ENCODE peak calls at places on chromosomes 13 and 19, in ten cellular contexts. N, B, V, S, T, F, M, Z, Y and C are unnamed samples.

GRCh38 chr19:49006905-49007304 is 10.0 kb downstream of the LHB start:
- DNase-seq in V (no peak), M (no peak), B (no peak), F (no peak), Z (no peak), Y (no peak), S (no peak), T (no peak), N (no peak), C (no peak)

GRCh38 chr13:53953205-53953604 is 924.6 kb downstream of the OLFM4 start:
- DNase-seq in N (no peak), V (no peak), T (no peak), M (no peak), Z (no peak), Y (no peak), B (no peak), S (no peak), F (no peak), C (no peak)

GRCh38 chr13:40452038-40452666 is 214.3 kb downstream of the FOXO1 start:
- DNase-seq in M (no peak), S (no peak), Y (no peak), N (no peak), Z (no peak), V (no peak), F (no peak), T (no peak), B (no peak), C (no peak)

GRCh38 chr13:22278336-22278929 is 607.6 kb downstream of the FGF9 start:
- DNase-seq in T (no peak), V (peak), M (peak), S (no peak), B (peak), Z (peak), N (peak), Y (peak), F (no peak), C (no peak)

GRCh38 chr19:42400404-42400803 is 10.3 kb upstream of the CNFN start:
- DNase-seq in S (no peak), Y (no peak), Z (no peak), M (no peak), N (no peak), T (no peak), F (no peak), V (no peak), B (no peak), C (no peak)

GRCh38 chr13:26531751-26532150 is 25.7 kb upstream of the WASF3 start:
- DNase-seq in N (no peak), B (no peak), T (no peak), Y (no peak), F (no peak), Z (no peak), S (no peak), V (no peak), M (no peak), C (no peak)

GRCh38 chr19:22619371-22619770 is 14.8 kb upstream of the ZNF492 start:
- DNase-seq in N (no peak), T (no peak), F (no peak), B (no peak), S (no peak), M (no peak), Y (no peak), V (no peak), Z (no peak), C (no peak)

GRCh38 chr13:40484981-40485380 is 181.5 kb downstream of the FOXO1 start:
- DNase-seq in S (no peak), Y (no peak), B (no peak), M (no peak), Z (no peak), N (no peak), F (no peak), V (no peak), T (no peak), C (no peak)

GRCh38 chr13:111626371-111627305 is 306.2 kb downstream of the TEX29 start:
- DNase-seq in F (no peak), B (no peak), M (no peak), Y (no peak), Z (no peak), N (no peak), T (no peak), V (no peak), S (no peak), C (no peak)

GRCh38 chr13:50320297-50320862 is 305.1 kb downstream of the KCNRG start:
- DNase-seq in T (no peak), N (peak), M (no peak), S (no peak), Z (no peak), B (peak), F (no peak), V (no peak), Y (no peak), C (no peak)

GRCh38 chr19:7294571-7295212 is 478 bp upstream of the INSR start:
- DNase-seq in F (peak), N (peak), T (peak), M (no peak), V (peak), Z (peak), B (peak), Y (no peak), S (no peak), C (peak)

GRCh38 chr13:90654970-90655369 is 692.5 kb upstream of the MIR17HG start:
- DNase-seq in Y (no peak), Z (no peak), T (no peak), S (no peak), V (no peak), M (no peak), N (no peak), B (no peak), F (no peak), C (no peak)

GRCh38 chr13:94711561-94712286 is 621 bp downstream of the SOX21 start:
- DNase-seq in Z (no peak), S (no peak), B (no peak), N (peak), F (no peak), Y (no peak), V (no peak), M (no peak), T (no peak), C (no peak)

GRCh38 chr19:49766938-49767315 is at the start of gene AP2A1:
- DNase-seq in T (no peak), M (no peak), Y (no peak), V (no peak), F (no peak), Z (no peak), B (no peak), N (no peak), S (no peak), C (no peak)

GRCh38 chr19:46573679-46574522 is 27.2 kb upstream of the CALM3 start:
- DNase-seq in T (no peak), M (no peak), B (no peak), V (no peak), F (no peak), S (no peak), Y (no peak), N (no peak), Z (no peak), C (no peak)